ENCODE peak calls at places on chromosomes 11 and 22, in five cellular contexts. One of them, this sample, is unnamed.

GRCh38 chr11:19367051-19367709 is 126.4 kb upstream of the E2F8 start:
- DNase-seq in K562: no peak
- DNase-seq in HepG2: no peak
- DNase-seq in SK-N-SH: no peak
- DNase-seq in GM12878: no peak
- DNase-seq in this sample: no peak

GRCh38 chr11:10456519-10456918 is 1.5 kb downstream of the AMPD3 start:
- DNase-seq in K562: peak
- DNase-seq in HepG2: no peak
- DNase-seq in SK-N-SH: no peak
- DNase-seq in GM12878: no peak
- DNase-seq in this sample: no peak

GRCh38 chr22:32591620-32592019 is 117.0 kb downstream of the FBXO7 start:
- DNase-seq in K562: no peak
- DNase-seq in HepG2: no peak
- DNase-seq in SK-N-SH: no peak
- DNase-seq in GM12878: no peak
- DNase-seq in this sample: no peak

GRCh38 chr22:31490496-31490925 is 869 bp upstream of the EIF4ENIF1 start:
- DNase-seq in GM12878: peak
- DNase-seq in HepG2: peak
- DNase-seq in K562: peak
- DNase-seq in SK-N-SH: peak
- DNase-seq in this sample: peak

GRCh38 chr11:101453682-101454081 is 130.1 kb downstream of the TRPC6 start:
- DNase-seq in HepG2: no peak
- DNase-seq in K562: no peak
- DNase-seq in SK-N-SH: no peak
- DNase-seq in GM12878: no peak
- DNase-seq in this sample: no peak

GRCh38 chr11:112162761-112163669 is 879 bp downstream of the IL18 start:
- DNase-seq in SK-N-SH: no peak
- DNase-seq in K562: no peak
- DNase-seq in GM12878: no peak
- DNase-seq in HepG2: peak
- DNase-seq in this sample: no peak

GRCh38 chr11:69242583-69242940 is 51.4 kb upstream of the MYEOV start:
- DNase-seq in GM12878: no peak
- DNase-seq in SK-N-SH: no peak
- DNase-seq in K562: no peak
- DNase-seq in HepG2: no peak
- DNase-seq in this sample: no peak

GRCh38 chr11:67051494-67051893 is 5.2 kb upstream of the RHOD start:
- DNase-seq in SK-N-SH: no peak
- DNase-seq in K562: no peak
- DNase-seq in GM12878: no peak
- DNase-seq in HepG2: no peak
- DNase-seq in this sample: no peak

GRCh38 chr11:36147491-36147890 is 141.7 kb downstream of the COMMD9 start:
- DNase-seq in HepG2: no peak
- DNase-seq in GM12878: no peak
- DNase-seq in K562: no peak
- DNase-seq in SK-N-SH: no peak
- DNase-seq in this sample: no peak

GRCh38 chr11:34449013-34449412 is 10.3 kb downstream of the CAT start:
- DNase-seq in K562: no peak
- DNase-seq in HepG2: no peak
- DNase-seq in SK-N-SH: no peak
- DNase-seq in GM12878: no peak
- DNase-seq in this sample: no peak

GRCh38 chr11:13183094-13183825 is 94.3 kb upstream of the BMAL1 start:
- DNase-seq in SK-N-SH: peak
- DNase-seq in HepG2: peak
- DNase-seq in K562: no peak
- DNase-seq in GM12878: no peak
- DNase-seq in this sample: peak

GRCh38 chr11:69309800-69310280 is 15.9 kb downstream of the MYEOV start:
- DNase-seq in K562: no peak
- DNase-seq in GM12878: no peak
- DNase-seq in SK-N-SH: peak
- DNase-seq in HepG2: no peak
- DNase-seq in this sample: no peak

GRCh38 chr11:120912504-120912903 is 111.4 kb upstream of the TBCEL start:
- DNase-seq in K562: no peak
- DNase-seq in HepG2: peak
- DNase-seq in GM12878: no peak
- DNase-seq in SK-N-SH: peak
- DNase-seq in this sample: peak

GRCh38 chr11:56950510-56950909 is 38.2 kb upstream of the OR5AK2 start:
- DNase-seq in HepG2: no peak
- DNase-seq in GM12878: no peak
- DNase-seq in K562: no peak
- DNase-seq in SK-N-SH: no peak
- DNase-seq in this sample: no peak

GRCh38 chr11:110345756-110346155 is 49.3 kb upstream of the RDX start:
- DNase-seq in SK-N-SH: no peak
- DNase-seq in GM12878: peak
- DNase-seq in HepG2: peak
- DNase-seq in K562: no peak
- DNase-seq in this sample: no peak

GRCh38 chr11:82883853-82884252 is 16.4 kb downstream of the PRCP start:
- DNase-seq in GM12878: no peak
- DNase-seq in SK-N-SH: peak
- DNase-seq in K562: no peak
- DNase-seq in HepG2: no peak
- DNase-seq in this sample: no peak

GRCh38 chr22:21816787-21817496 is 50.5 kb downstream of the MAPK1 start:
- DNase-seq in SK-N-SH: peak
- DNase-seq in HepG2: no peak
- DNase-seq in K562: peak
- DNase-seq in GM12878: peak
- DNase-seq in this sample: no peak

GRCh38 chr22:41367680-41368542 is 13.8 kb upstream of the TEF start:
- DNase-seq in SK-N-SH: no peak
- DNase-seq in GM12878: no peak
- DNase-seq in K562: no peak
- DNase-seq in HepG2: peak
- DNase-seq in this sample: no peak

GRCh38 chr11:67996622-67997459 is 7.1 kb downstream of the UNC93B1 start:
- DNase-seq in SK-N-SH: peak
- DNase-seq in K562: peak
- DNase-seq in GM12878: no peak
- DNase-seq in HepG2: no peak
- DNase-seq in this sample: peak

GRCh38 chr11:350723-351255 is 18.5 kb upstream of the B4GALNT4 start:
- DNase-seq in SK-N-SH: no peak
- DNase-seq in HepG2: no peak
- DNase-seq in K562: peak
- DNase-seq in GM12878: peak
- DNase-seq in this sample: no peak

GRCh38 chr22:18077639-18078328 is at the start of gene PEX26:
- DNase-seq in SK-N-SH: peak
- DNase-seq in K562: peak
- DNase-seq in GM12878: peak
- DNase-seq in HepG2: peak
- DNase-seq in this sample: peak

GRCh38 chr11:27423125-27423524 is 49.5 kb downstream of the LGR4 start:
- DNase-seq in K562: no peak
- DNase-seq in GM12878: no peak
- DNase-seq in HepG2: no peak
- DNase-seq in SK-N-SH: no peak
- DNase-seq in this sample: peak

GRCh38 chr11:36268337-36268931 is 20.8 kb downstream of the COMMD9 start:
- DNase-seq in GM12878: no peak
- DNase-seq in HepG2: no peak
- DNase-seq in K562: no peak
- DNase-seq in SK-N-SH: no peak
- DNase-seq in this sample: no peak

GRCh38 chr11:71449596-71449995 is 1.4 kb upstream of the DHCR7 start:
- DNase-seq in SK-N-SH: no peak
- DNase-seq in K562: no peak
- DNase-seq in GM12878: no peak
- DNase-seq in HepG2: no peak
- DNase-seq in this sample: no peak

GRCh38 chr11:8329961-8330361 is 66.3 kb upstream of the LMO1 start:
- DNase-seq in GM12878: no peak
- DNase-seq in SK-N-SH: peak
- DNase-seq in HepG2: no peak
- DNase-seq in K562: no peak
- DNase-seq in this sample: peak

DNA sequence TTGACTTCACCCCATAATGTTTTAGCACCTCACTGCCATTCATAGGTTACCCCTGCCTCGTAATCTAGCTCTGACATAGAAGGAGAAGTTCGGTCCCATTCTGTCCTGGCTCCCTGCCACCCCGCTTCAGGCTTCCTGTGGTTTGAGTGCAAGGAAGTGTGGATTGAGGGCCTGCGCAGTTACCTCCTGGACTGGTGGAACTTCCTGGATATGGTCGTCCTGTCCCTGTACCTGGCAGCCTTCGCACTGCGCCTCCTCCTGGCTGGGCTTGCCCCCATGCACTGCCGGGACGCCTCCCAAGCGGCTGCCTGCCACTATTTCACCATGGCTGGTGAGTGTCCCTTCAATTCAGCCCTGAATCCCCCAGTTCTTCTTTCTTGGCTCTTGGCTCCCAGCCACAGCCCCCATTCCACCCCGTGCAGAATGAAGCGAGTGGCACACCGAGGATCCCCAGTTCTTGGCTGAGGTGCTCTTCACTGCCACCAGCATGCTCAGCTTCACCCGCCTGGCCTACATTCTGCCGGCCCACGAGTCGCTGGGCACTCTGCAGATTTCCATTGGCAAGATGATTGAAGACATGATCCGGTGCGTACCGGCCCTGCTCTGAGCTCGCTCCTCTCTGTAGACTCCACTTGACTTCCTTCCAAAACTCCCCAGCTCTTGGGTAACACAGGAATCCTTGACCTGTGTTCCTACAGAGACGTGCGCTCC is 15.4 kb downstream of the ART5 start:
- DNase-seq in HepG2: no peak
- DNase-seq in SK-N-SH: no peak
- DNase-seq in K562: no peak
- DNase-seq in GM12878: no peak
- DNase-seq in this sample: no peak
- TF ChIP-seq FOXM1 in HepG2: no peak
- TF ChIP-seq FOXM1 in SK-N-SH: no peak
- TF ChIP-seq FOXM1 in K562: no peak
- TF ChIP-seq FOXM1 in GM12878: no peak
- TF ChIP-seq FOXM1 in this sample: no peak

GRCh38 chr11:72848846-72849466 is 34.7 kb downstream of the ATG16L2 start:
- DNase-seq in GM12878: no peak
- DNase-seq in HepG2: peak
- DNase-seq in K562: no peak
- DNase-seq in SK-N-SH: peak
- DNase-seq in this sample: peak
- TF ChIP-seq FOXM1 in GM12878: no peak
- TF ChIP-seq FOXM1 in HepG2: no peak
- TF ChIP-seq FOXM1 in K562: no peak
- TF ChIP-seq FOXM1 in SK-N-SH: no peak
- TF ChIP-seq FOXM1 in this sample: no peak

DNA sequence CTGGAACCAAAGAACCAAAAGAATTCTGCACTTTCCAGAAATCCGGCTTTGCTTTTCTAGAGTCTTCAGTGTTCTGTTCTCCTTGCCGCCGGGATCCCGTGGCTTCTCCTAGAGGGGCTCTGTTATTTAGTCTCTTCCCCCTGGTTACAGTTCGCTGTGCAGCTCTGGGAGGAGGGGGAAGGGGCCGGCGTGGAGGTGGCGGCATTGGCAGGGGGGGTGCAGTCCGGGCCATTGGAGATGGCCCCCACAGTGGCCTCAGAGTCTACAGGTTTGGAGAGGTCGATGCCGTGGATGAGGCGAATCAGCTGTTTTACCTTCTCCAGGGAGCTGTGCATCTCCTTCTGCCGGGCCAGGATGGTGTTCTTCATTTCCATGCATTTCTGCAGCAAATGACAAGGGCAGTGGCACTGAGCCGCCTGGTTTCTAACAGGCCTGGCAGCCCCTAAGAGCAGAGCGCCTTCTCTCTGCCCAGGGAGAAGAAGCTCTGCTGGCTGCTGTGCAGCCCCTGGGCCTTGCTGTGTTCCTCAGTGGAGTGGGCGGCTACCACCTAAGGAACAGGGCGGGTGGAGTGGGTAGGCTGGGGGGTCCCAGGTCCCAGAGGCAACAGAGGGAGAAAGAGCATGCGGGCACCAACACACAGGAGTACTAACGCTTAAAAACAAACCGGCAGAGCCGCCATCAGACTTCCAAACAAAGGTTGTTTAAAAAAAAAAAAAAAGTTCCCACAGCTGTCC is 11.6 kb downstream of the LARGE2 start:
- DNase-seq in HepG2: no peak
- DNase-seq in SK-N-SH: no peak
- DNase-seq in K562: no peak
- DNase-seq in GM12878: no peak
- DNase-seq in this sample: no peak
- TF ChIP-seq FOXM1 in HepG2: no peak
- TF ChIP-seq FOXM1 in SK-N-SH: no peak
- TF ChIP-seq FOXM1 in K562: no peak
- TF ChIP-seq FOXM1 in GM12878: no peak
- TF ChIP-seq FOXM1 in this sample: no peak

GRCh38 chr11:78647986-78648875 is 73.6 kb upstream of the NARS2 start:
- DNase-seq in HepG2: no peak
- DNase-seq in GM12878: no peak
- DNase-seq in SK-N-SH: peak
- DNase-seq in K562: no peak
- DNase-seq in this sample: peak

GRCh38 chr11:78647266-78647915 is 72.7 kb upstream of the NARS2 start:
- DNase-seq in HepG2: no peak
- DNase-seq in K562: peak
- DNase-seq in GM12878: no peak
- DNase-seq in SK-N-SH: peak
- DNase-seq in this sample: no peak

GRCh38 chr11:78645226-78646202 is 70.8 kb upstream of the NARS2 start:
- DNase-seq in SK-N-SH: peak
- DNase-seq in GM12878: peak
- DNase-seq in HepG2: peak
- DNase-seq in K562: peak
- DNase-seq in this sample: peak

GRCh38 chr11:78649361-78650215 is 74.9 kb upstream of the NARS2 start:
- DNase-seq in K562: no peak
- DNase-seq in SK-N-SH: peak
- DNase-seq in GM12878: no peak
- DNase-seq in HepG2: no peak
- DNase-seq in this sample: peak

DNA sequence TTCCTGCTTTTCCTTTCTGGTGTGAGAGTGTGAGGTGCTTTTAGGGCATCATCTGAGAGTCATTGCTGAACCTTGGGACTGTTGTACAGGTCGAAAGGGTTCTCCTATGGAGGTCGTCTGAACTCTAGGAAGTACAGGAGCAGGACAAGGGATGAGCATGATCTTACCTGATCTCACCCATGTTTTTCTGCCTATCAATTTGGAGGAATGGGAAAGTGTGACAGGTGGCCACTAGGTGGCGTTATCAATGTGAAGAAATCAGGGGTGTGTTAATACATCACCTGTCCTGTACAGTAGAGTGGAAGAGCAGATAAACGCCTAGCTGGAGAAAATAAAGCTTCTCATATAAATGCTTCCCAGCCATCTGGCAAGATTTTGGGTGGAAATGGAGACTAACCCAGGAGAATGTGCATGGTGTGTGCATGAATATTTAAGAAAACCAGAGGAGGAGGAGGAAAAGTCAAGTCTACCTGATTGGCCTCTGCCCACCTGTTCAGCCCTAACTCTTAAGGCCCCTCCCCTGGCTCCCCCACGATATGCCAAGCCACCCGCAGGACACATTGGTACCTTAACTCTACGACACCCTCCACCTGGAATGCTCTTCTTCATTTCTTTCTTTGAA is 72.0 kb upstream of the NARS2 start:
- DNase-seq in HepG2: peak
- DNase-seq in SK-N-SH: peak
- DNase-seq in K562: peak
- DNase-seq in GM12878: no peak
- DNase-seq in this sample: peak
- TF ChIP-seq FOXM1 in HepG2: no peak
- TF ChIP-seq FOXM1 in SK-N-SH: no peak
- TF ChIP-seq FOXM1 in K562: no peak
- TF ChIP-seq FOXM1 in GM12878: no peak
- TF ChIP-seq FOXM1 in this sample: no peak

This sample was measured in HEK293T.